ENCODE peak calls at places on chromosomes 13 and 19, in six cellular contexts. S is NCI-H748 treated with DMSO at 0.1 percent for 48 hours; C is stimulated activated naive CD8-positive, alpha-beta T cell treated with anti-CD3 and anti-CD28 coated beads, Interleukin-15, amount 100 ng/mL, for 72 hours; N is posterior cingulate gyrus; F is AML-193; D is prostate gland. I is an unnamed sample.

GRCh38 chr13:96785986-96786385 is 208.3 kb downstream of the OXGR1 start:
- DNase-seq in D (no peak), F (no peak), S (no peak), N (no peak), C (no peak), I (no peak)

GRCh38 chr19:13718733-13719132 is 45.6 kb upstream of the MRI1 start:
- DNase-seq in F (no peak), D (no peak), C (no peak), N (peak; percentile 68), S (peak; percentile 74), I (no peak)

GRCh38 chr13:66210677-66211076 is 1019.5 kb downstream of the PCDH9 start:
- DNase-seq in S (no peak), N (no peak), F (no peak), C (no peak), D (no peak), I (no peak)

GRCh38 chr19:35596366-35596999 is 10.5 kb downstream of the PMIS2 start:
- DNase-seq in C (peak; percentile 25), N (no peak), F (no peak), D (no peak), S (no peak), I (no peak)

GRCh38 chr13:50543767-50544166 is 299.7 kb downstream of the DLEU7 start:
- DNase-seq in N (peak; percentile 39), S (no peak), D (no peak), C (no peak), F (no peak), I (no peak)

GRCh38 chr19:45206328-45206727 is 27.7 kb downstream of the BLOC1S3 start:
- DNase-seq in C (no peak), D (no peak), S (no peak), N (no peak), F (no peak), I (no peak)

GRCh38 chr13:75901509-75901908 is 265.4 kb downstream of the LMO7 start:
- DNase-seq in S (no peak), C (no peak), N (no peak), D (no peak), F (no peak), I (no peak)

GRCh38 chr13:94195715-94196114 is 283.8 kb downstream of the DCT start:
- DNase-seq in N (no peak), D (no peak), F (no peak), S (no peak), C (no peak), I (no peak)

GRCh38 chr13:110716235-110716505 is 2.7 kb downstream of the ING1 start:
- DNase-seq in C (no peak), F (peak; percentile 38), S (no peak), D (peak; percentile 24), N (no peak), I (peak; percentile 5)

GRCh38 chr19:10222201-10222890 is 8.8 kb downstream of the S1PR2 start:
- DNase-seq in D (no peak), C (no peak), F (no peak), N (no peak), S (no peak), I (no peak)

GRCh38 chr13:62293081-62293480 is 877.4 kb upstream of the PCDH20 start:
- DNase-seq in D (no peak), S (no peak), F (no peak), N (no peak), C (no peak), I (no peak)

GRCh38 chr19:50046649-50047503 is 21.1 kb downstream of the ZNF473 start:
- DNase-seq in F (no peak), D (peak; percentile 43), S (peak; percentile 7), C (peak; percentile 45), N (peak; percentile 59), I (no peak)

GRCh38 chr13:84645196-84646071 is 763.2 kb upstream of the SLITRK1 start:
- DNase-seq in S (peak; percentile 47), F (no peak), D (no peak), C (no peak), N (no peak), I (no peak)

GRCh38 chr19:34220472-34221063 is 33.8 kb upstream of the GARRE1 start:
- DNase-seq in F (peak; percentile 44), S (peak; percentile 53), N (no peak), C (peak; percentile 44), D (peak; percentile 57), I (peak; percentile 22)

GRCh38 chr19:37683520-37683919 is 28.3 kb upstream of the ZFP30 start:
- DNase-seq in D (no peak), N (no peak), F (no peak), S (no peak), C (no peak), I (no peak)

I was measured in stimulated activated naive B cell treated with anti-CD40 and anti-IgM and Interleukin-4, amounts not matched to agents 10 μg/mL and 1 μg/mL and 100 μg/mL, for 72 hours.